ENCODE peak calls at places on chromosomes 11 and 22, in four cellular contexts. One of them, this sample, is unnamed.

GRCh38 chr11:6251990-6252473 is 7.6 kb upstream of the CCKBR start:
- DNase-seq in GM13976: no peak
- DNase-seq in Calu3: no peak
- DNase-seq in activated T-cell treated with anti-CD3 and anti-CD28 coated beads, Interleukin-2, amount 50 U/mL, for 48 hours: no peak
- DNase-seq in this sample: no peak

GRCh38 chr11:134266841-134267251 is 9.3 kb upstream of the GLB1L3 start:
- DNase-seq in Calu3: no peak
- DNase-seq in activated T-cell treated with anti-CD3 and anti-CD28 coated beads, Interleukin-2, amount 50 U/mL, for 48 hours: no peak
- DNase-seq in GM13976: no peak
- DNase-seq in this sample: no peak

GRCh38 chr22:50243704-50244419 is 961 bp downstream of the TUBGCP6 start:
- DNase-seq in Calu3: no peak
- DNase-seq in activated T-cell treated with anti-CD3 and anti-CD28 coated beads, Interleukin-2, amount 50 U/mL, for 48 hours: no peak
- DNase-seq in GM13976: no peak
- DNase-seq in this sample: no peak

GRCh38 chr11:70668204-70669202 is 270.2 kb downstream of the CTTN start:
- DNase-seq in GM13976: no peak
- DNase-seq in activated T-cell treated with anti-CD3 and anti-CD28 coated beads, Interleukin-2, amount 50 U/mL, for 48 hours: no peak
- DNase-seq in Calu3: no peak
- DNase-seq in this sample: no peak

GRCh38 chr11:626475-627272 is at the start of gene SCT:
- DNase-seq in Calu3: no peak
- DNase-seq in activated T-cell treated with anti-CD3 and anti-CD28 coated beads, Interleukin-2, amount 50 U/mL, for 48 hours: peak; percentile 32
- DNase-seq in GM13976: no peak
- DNase-seq in this sample: peak; percentile 38

GRCh38 chr11:111520565-111520964 is 6.0 kb downstream of the HOATZ start:
- DNase-seq in activated T-cell treated with anti-CD3 and anti-CD28 coated beads, Interleukin-2, amount 50 U/mL, for 48 hours: no peak
- DNase-seq in Calu3: no peak
- DNase-seq in GM13976: no peak
- DNase-seq in this sample: no peak

GRCh38 chr22:50049299-50050195 is 8.6 kb downstream of the TTLL8 start:
- DNase-seq in activated T-cell treated with anti-CD3 and anti-CD28 coated beads, Interleukin-2, amount 50 U/mL, for 48 hours: no peak
- DNase-seq in Calu3: no peak
- DNase-seq in GM13976: no peak
- DNase-seq in this sample: no peak

GRCh38 chr11:117934526-117935307 is 5.5 kb upstream of the TMPRSS13 start:
- DNase-seq in GM13976: no peak
- DNase-seq in activated T-cell treated with anti-CD3 and anti-CD28 coated beads, Interleukin-2, amount 50 U/mL, for 48 hours: peak; percentile 45
- DNase-seq in Calu3: no peak
- DNase-seq in this sample: no peak

GRCh38 chr11:67277231-67277961 is 11.1 kb downstream of the GRK2 start:
- DNase-seq in Calu3: no peak
- DNase-seq in activated T-cell treated with anti-CD3 and anti-CD28 coated beads, Interleukin-2, amount 50 U/mL, for 48 hours: peak; percentile 92
- DNase-seq in GM13976: peak; percentile 94
- DNase-seq in this sample: peak; percentile 90

GRCh38 chr22:43883719-43884415 is 7.9 kb downstream of the PNPLA5 start:
- DNase-seq in activated T-cell treated with anti-CD3 and anti-CD28 coated beads, Interleukin-2, amount 50 U/mL, for 48 hours: no peak
- DNase-seq in GM13976: no peak
- DNase-seq in Calu3: no peak
- DNase-seq in this sample: no peak

GRCh38 chr11:3994030-3994640 is 100.5 kb upstream of the RRM1 start:
- DNase-seq in Calu3: no peak
- DNase-seq in GM13976: no peak
- DNase-seq in activated T-cell treated with anti-CD3 and anti-CD28 coated beads, Interleukin-2, amount 50 U/mL, for 48 hours: no peak
- DNase-seq in this sample: no peak

GRCh38 chr11:57639321-57640067 is 10.2 kb downstream of the YPEL4 start:
- DNase-seq in GM13976: no peak
- DNase-seq in activated T-cell treated with anti-CD3 and anti-CD28 coated beads, Interleukin-2, amount 50 U/mL, for 48 hours: no peak
- DNase-seq in Calu3: no peak
- DNase-seq in this sample: peak; percentile 57

GRCh38 chr11:119403021-119403420 is 20.0 kb downstream of the THY1 start:
- DNase-seq in Calu3: no peak
- DNase-seq in GM13976: no peak
- DNase-seq in activated T-cell treated with anti-CD3 and anti-CD28 coated beads, Interleukin-2, amount 50 U/mL, for 48 hours: no peak
- DNase-seq in this sample: no peak

GRCh38 chr22:35634981-35635540 is 13.2 kb upstream of the APOL6 start:
- DNase-seq in activated T-cell treated with anti-CD3 and anti-CD28 coated beads, Interleukin-2, amount 50 U/mL, for 48 hours: no peak
- DNase-seq in Calu3: no peak
- DNase-seq in GM13976: no peak
- DNase-seq in this sample: no peak

GRCh38 chr11:85721191-85721590 is 35.2 kb upstream of the CCDC89 start:
- DNase-seq in GM13976: no peak
- DNase-seq in activated T-cell treated with anti-CD3 and anti-CD28 coated beads, Interleukin-2, amount 50 U/mL, for 48 hours: no peak
- DNase-seq in Calu3: no peak
- DNase-seq in this sample: no peak

GRCh38 chr11:65964906-65965305 is 3.4 kb downstream of the SART1 start:
- DNase-seq in activated T-cell treated with anti-CD3 and anti-CD28 coated beads, Interleukin-2, amount 50 U/mL, for 48 hours: no peak
- DNase-seq in Calu3: no peak
- DNase-seq in GM13976: no peak
- DNase-seq in this sample: no peak

GRCh38 chr22:19805821-19806212 is 45.2 kb downstream of the TBX1 start:
- DNase-seq in GM13976: no peak
- DNase-seq in Calu3: peak; percentile 9
- DNase-seq in activated T-cell treated with anti-CD3 and anti-CD28 coated beads, Interleukin-2, amount 50 U/mL, for 48 hours: no peak
- DNase-seq in this sample: no peak